ENCODE peak calls at places on chromosome 2, in eight cellular contexts. F is stimulated activated CD4-positive, alpha-beta T cell treated with anti-CD3 and anti-CD28 coated beads, Interleukin-1b, Interleukin-23, amount 100 ng/mL, for 48 hours; J is GM13977; M is iPS-NIHi11; Q is HEK293T; B is T-helper 1 cell; H is T-helper 9 cell; O is Kasumi-1. U is an unnamed sample.

GRCh38 chr2:12478151-12479041 is 238.3 kb upstream of the TRIB2 start:
- DNase-seq in H (no peak), J (no peak), Q (no peak), O (no peak), F (no peak), M (no peak), B (no peak), U (no peak)

GRCh38 chr2:54660752-54661151 is 62.7 kb upstream of the EML6 start:
- DNase-seq in Q (no peak), J (no peak), B (no peak), O (no peak), M (no peak), F (no peak), H (no peak), U (no peak)

GRCh38 chr2:176650101-176650500 is 380.9 kb downstream of the MTX2 start:
- DNase-seq in O (peak; percentile 17), H (no peak), J (no peak), Q (no peak), B (no peak), F (no peak), M (no peak), U (no peak)

GRCh38 chr2:235647836-235648235 is 154.0 kb downstream of the AGAP1 start:
- DNase-seq in B (no peak), J (no peak), Q (no peak), H (no peak), M (no peak), F (no peak), O (no peak), U (no peak)

GRCh38 chr2:173050684-173051083 is 25.0 kb upstream of the MAP3K20 start:
- DNase-seq in Q (no peak), O (no peak), B (no peak), H (no peak), J (no peak), F (no peak), M (no peak), U (no peak)

GRCh38 chr2:35538796-35539195 is 816.8 kb upstream of the CRIM1 start:
- DNase-seq in H (no peak), M (no peak), F (no peak), O (no peak), J (no peak), Q (no peak), B (no peak), U (no peak)

GRCh38 chr2:190313880-190314279 is 5.7 kb downstream of the HIBCH start:
- DNase-seq in B (no peak), J (no peak), H (no peak), O (no peak), F (no peak), Q (no peak), M (no peak), U (no peak)

GRCh38 chr2:226795281-226796011 is 4.2 kb downstream of the IRS1 start:
- DNase-seq in F (no peak), H (no peak), J (no peak), M (no peak), B (no peak), Q (no peak), O (no peak), U (no peak)

GRCh38 chr2:101806123-101806522 is 108.6 kb downstream of the MAP4K4 start:
- DNase-seq in B (no peak), O (no peak), J (peak; percentile 19), M (peak; percentile 41), H (no peak), Q (no peak), F (peak; percentile 18), U (no peak)

GRCh38 chr2:24793752-24794477 is 690 bp downstream of the CENPO start:
- DNase-seq in F (no peak), Q (peak; percentile 27), O (peak; percentile 26), J (peak; percentile 28), H (no peak), M (peak; percentile 30), B (peak; percentile 23), U (peak; percentile 28)

GRCh38 chr2:149894226-149894625 is 306.7 kb upstream of the MMADHC start:
- DNase-seq in J (no peak), H (no peak), Q (no peak), B (no peak), O (no peak), F (no peak), M (no peak), U (no peak)

U was measured in GM13976.